ENCODE peak calls at places on chromosomes 11 and 22, in eight cellular contexts. One of them, this sample, is unnamed.
A peak's percentile ranks its signal among the peaks of the same experiment; 100 is the strongest.

GRCh38 chr22:20420157-20420842 is 17.3 kb downstream of the SCARF2 start:
- DNase-seq in NCI-H226: no peak
- DNase-seq in left cardiac atrium: no peak
- DNase-seq in hepatic stellate cell: no peak
- DNase-seq in activated CD8-positive, alpha-beta memory T cell treated with anti-CD3 and anti-CD28 coated beads, Interleukin-2, amount 50 U/mL, for 4 hours: no peak
- DNase-seq in NCI-H2029: no peak
- DNase-seq in stimulated activated CD4-positive, alpha-beta T cell treated with anti-CD3 and anti-CD28 coated beads, Interleukin-1b, Interleukin-23, amount 100 ng/mL, for 1 hour: no peak
- DNase-seq in brain microvascular endothelial cell: no peak
- DNase-seq in this sample: no peak

GRCh38 chr11:131235328-131236298 is 134.8 kb upstream of the NTM start:
- DNase-seq in NCI-H226: no peak
- DNase-seq in left cardiac atrium: no peak
- DNase-seq in hepatic stellate cell: no peak
- DNase-seq in activated CD8-positive, alpha-beta memory T cell treated with anti-CD3 and anti-CD28 coated beads, Interleukin-2, amount 50 U/mL, for 4 hours: no peak
- DNase-seq in NCI-H2029: no peak
- DNase-seq in stimulated activated CD4-positive, alpha-beta T cell treated with anti-CD3 and anti-CD28 coated beads, Interleukin-1b, Interleukin-23, amount 100 ng/mL, for 1 hour: no peak
- DNase-seq in brain microvascular endothelial cell: no peak
- DNase-seq in this sample: no peak

GRCh38 chr11:117384045-117384444 is 56.4 kb downstream of the CEP164 start:
- DNase-seq in NCI-H226: peak; percentile 31
- DNase-seq in left cardiac atrium: no peak
- DNase-seq in hepatic stellate cell: peak; percentile 88
- DNase-seq in activated CD8-positive, alpha-beta memory T cell treated with anti-CD3 and anti-CD28 coated beads, Interleukin-2, amount 50 U/mL, for 4 hours: no peak
- DNase-seq in NCI-H2029: no peak
- DNase-seq in stimulated activated CD4-positive, alpha-beta T cell treated with anti-CD3 and anti-CD28 coated beads, Interleukin-1b, Interleukin-23, amount 100 ng/mL, for 1 hour: no peak
- DNase-seq in brain microvascular endothelial cell: peak; percentile 79
- DNase-seq in this sample: peak; percentile 95

GRCh38 chr22:49052023-49052538 is 775.6 kb downstream of the BRD1 start:
- DNase-seq in NCI-H226: no peak
- DNase-seq in left cardiac atrium: no peak
- DNase-seq in hepatic stellate cell: no peak
- DNase-seq in activated CD8-positive, alpha-beta memory T cell treated with anti-CD3 and anti-CD28 coated beads, Interleukin-2, amount 50 U/mL, for 4 hours: peak; percentile 63
- DNase-seq in NCI-H2029: no peak
- DNase-seq in stimulated activated CD4-positive, alpha-beta T cell treated with anti-CD3 and anti-CD28 coated beads, Interleukin-1b, Interleukin-23, amount 100 ng/mL, for 1 hour: no peak
- DNase-seq in brain microvascular endothelial cell: no peak
- DNase-seq in this sample: peak; percentile 37

GRCh38 chr22:49014227-49015201 is 813.2 kb downstream of the BRD1 start:
- DNase-seq in NCI-H226: no peak
- DNase-seq in left cardiac atrium: peak; percentile 53
- DNase-seq in hepatic stellate cell: no peak
- DNase-seq in activated CD8-positive, alpha-beta memory T cell treated with anti-CD3 and anti-CD28 coated beads, Interleukin-2, amount 50 U/mL, for 4 hours: no peak
- DNase-seq in NCI-H2029: no peak
- DNase-seq in stimulated activated CD4-positive, alpha-beta T cell treated with anti-CD3 and anti-CD28 coated beads, Interleukin-1b, Interleukin-23, amount 100 ng/mL, for 1 hour: no peak
- DNase-seq in brain microvascular endothelial cell: no peak
- DNase-seq in this sample: no peak

GRCh38 chr11:44709281-44709562 is 17.5 kb upstream of the TSPAN18 start:
- DNase-seq in NCI-H226: no peak
- DNase-seq in left cardiac atrium: no peak
- DNase-seq in hepatic stellate cell: no peak
- DNase-seq in activated CD8-positive, alpha-beta memory T cell treated with anti-CD3 and anti-CD28 coated beads, Interleukin-2, amount 50 U/mL, for 4 hours: no peak
- DNase-seq in NCI-H2029: no peak
- DNase-seq in stimulated activated CD4-positive, alpha-beta T cell treated with anti-CD3 and anti-CD28 coated beads, Interleukin-1b, Interleukin-23, amount 100 ng/mL, for 1 hour: no peak
- DNase-seq in brain microvascular endothelial cell: no peak
- DNase-seq in this sample: peak; percentile 70

GRCh38 chr22:33328789-33329296 is 270.7 kb upstream of the SYN3 start:
- DNase-seq in NCI-H226: peak; percentile 88
- DNase-seq in left cardiac atrium: no peak
- DNase-seq in hepatic stellate cell: peak; percentile 43
- DNase-seq in activated CD8-positive, alpha-beta memory T cell treated with anti-CD3 and anti-CD28 coated beads, Interleukin-2, amount 50 U/mL, for 4 hours: no peak
- DNase-seq in NCI-H2029: no peak
- DNase-seq in stimulated activated CD4-positive, alpha-beta T cell treated with anti-CD3 and anti-CD28 coated beads, Interleukin-1b, Interleukin-23, amount 100 ng/mL, for 1 hour: no peak
- DNase-seq in brain microvascular endothelial cell: peak; percentile 96
- DNase-seq in this sample: peak; percentile 99

GRCh38 chr11:112558691-112559090 is 298.0 kb upstream of the PLET1 start:
- DNase-seq in NCI-H226: no peak
- DNase-seq in left cardiac atrium: no peak
- DNase-seq in hepatic stellate cell: no peak
- DNase-seq in activated CD8-positive, alpha-beta memory T cell treated with anti-CD3 and anti-CD28 coated beads, Interleukin-2, amount 50 U/mL, for 4 hours: no peak
- DNase-seq in NCI-H2029: no peak
- DNase-seq in stimulated activated CD4-positive, alpha-beta T cell treated with anti-CD3 and anti-CD28 coated beads, Interleukin-1b, Interleukin-23, amount 100 ng/mL, for 1 hour: no peak
- DNase-seq in brain microvascular endothelial cell: peak; percentile 59
- DNase-seq in this sample: no peak

GRCh38 chr22:23236440-23237139 is 56.3 kb downstream of the BCR start:
- DNase-seq in NCI-H226: no peak
- DNase-seq in left cardiac atrium: no peak
- DNase-seq in hepatic stellate cell: no peak
- DNase-seq in activated CD8-positive, alpha-beta memory T cell treated with anti-CD3 and anti-CD28 coated beads, Interleukin-2, amount 50 U/mL, for 4 hours: no peak
- DNase-seq in NCI-H2029: no peak
- DNase-seq in stimulated activated CD4-positive, alpha-beta T cell treated with anti-CD3 and anti-CD28 coated beads, Interleukin-1b, Interleukin-23, amount 100 ng/mL, for 1 hour: no peak
- DNase-seq in brain microvascular endothelial cell: no peak
- DNase-seq in this sample: no peak

GRCh38 chr11:45045692-45046471 is 95.2 kb upstream of the TP53I11 start:
- DNase-seq in NCI-H226: peak; percentile 46
- DNase-seq in left cardiac atrium: peak; percentile 64
- DNase-seq in hepatic stellate cell: peak; percentile 72
- DNase-seq in activated CD8-positive, alpha-beta memory T cell treated with anti-CD3 and anti-CD28 coated beads, Interleukin-2, amount 50 U/mL, for 4 hours: no peak
- DNase-seq in NCI-H2029: no peak
- DNase-seq in stimulated activated CD4-positive, alpha-beta T cell treated with anti-CD3 and anti-CD28 coated beads, Interleukin-1b, Interleukin-23, amount 100 ng/mL, for 1 hour: no peak
- DNase-seq in brain microvascular endothelial cell: peak; percentile 39
- DNase-seq in this sample: peak; percentile 80

GRCh38 chr11:2314136-2314524 is 12.3 kb downstream of the TSPAN32 start:
- DNase-seq in NCI-H226: no peak
- DNase-seq in left cardiac atrium: peak; percentile 18
- DNase-seq in hepatic stellate cell: no peak
- DNase-seq in activated CD8-positive, alpha-beta memory T cell treated with anti-CD3 and anti-CD28 coated beads, Interleukin-2, amount 50 U/mL, for 4 hours: no peak
- DNase-seq in NCI-H2029: no peak
- DNase-seq in stimulated activated CD4-positive, alpha-beta T cell treated with anti-CD3 and anti-CD28 coated beads, Interleukin-1b, Interleukin-23, amount 100 ng/mL, for 1 hour: no peak
- DNase-seq in brain microvascular endothelial cell: no peak
- DNase-seq in this sample: no peak

GRCh38 chr11:11302565-11302964 is 50.5 kb downstream of the CSNK2A3 start:
- DNase-seq in NCI-H226: no peak
- DNase-seq in left cardiac atrium: no peak
- DNase-seq in hepatic stellate cell: no peak
- DNase-seq in activated CD8-positive, alpha-beta memory T cell treated with anti-CD3 and anti-CD28 coated beads, Interleukin-2, amount 50 U/mL, for 4 hours: no peak
- DNase-seq in NCI-H2029: no peak
- DNase-seq in stimulated activated CD4-positive, alpha-beta T cell treated with anti-CD3 and anti-CD28 coated beads, Interleukin-1b, Interleukin-23, amount 100 ng/mL, for 1 hour: no peak
- DNase-seq in brain microvascular endothelial cell: no peak
- DNase-seq in this sample: no peak

GRCh38 chr22:22988150-22988549 is 82.2 kb upstream of the GNAZ start:
- DNase-seq in NCI-H226: no peak
- DNase-seq in left cardiac atrium: no peak
- DNase-seq in hepatic stellate cell: no peak
- DNase-seq in activated CD8-positive, alpha-beta memory T cell treated with anti-CD3 and anti-CD28 coated beads, Interleukin-2, amount 50 U/mL, for 4 hours: no peak
- DNase-seq in NCI-H2029: no peak
- DNase-seq in stimulated activated CD4-positive, alpha-beta T cell treated with anti-CD3 and anti-CD28 coated beads, Interleukin-1b, Interleukin-23, amount 100 ng/mL, for 1 hour: no peak
- DNase-seq in brain microvascular endothelial cell: no peak
- DNase-seq in this sample: no peak